ENCODE peak calls at places on chromosomes 6 and 20, in ten cellular contexts. R, M, E, O, K, Q, B, I, A and J are unnamed samples.

GRCh38 chr6:106154326-106154725 is 68.2 kb downstream of the PRDM1 start:
- DNase-seq in R (no peak), M (no peak), E (no peak), O (no peak), K (no peak), Q (no peak), B (no peak), I (no peak), A (no peak), J (peak)

GRCh38 chr20:37095108-37095608 is 639 bp downstream of the RBL1 start:
- DNase-seq in R (no peak), M (peak), E (no peak), O (no peak), K (no peak), Q (peak), B (no peak), I (no peak), A (peak), J (no peak)

GRCh38 chr6:136822051-136822378 is 377 bp upstream of the PEX7 start:
- DNase-seq in R (no peak), M (no peak), E (peak), O (no peak), K (no peak), Q (no peak), B (no peak), I (peak), A (peak), J (peak)

GRCh38 chr20:1950836-1951235 is 43.0 kb downstream of the PDYN start:
- DNase-seq in R (no peak), M (no peak), E (no peak), O (no peak), K (no peak), Q (no peak), B (no peak), I (no peak), A (no peak), J (no peak)

GRCh38 chr6:168136622-168137021 is 57.6 kb upstream of the FRMD1 start:
- DNase-seq in R (no peak), M (no peak), E (no peak), O (no peak), K (no peak), Q (no peak), B (no peak), I (no peak), A (no peak), J (no peak)

GRCh38 chr6:143119260-143119659 is 58.6 kb downstream of the AIG1 start:
- DNase-seq in R (no peak), M (no peak), E (no peak), O (no peak), K (no peak), Q (no peak), B (no peak), I (no peak), A (no peak), J (no peak)

GRCh38 chr20:50314326-50314725 is 123.7 kb downstream of the CEBPB start:
- DNase-seq in R (no peak), M (no peak), E (no peak), O (no peak), K (no peak), Q (no peak), B (no peak), I (no peak), A (no peak), J (no peak)

GRCh38 chr6:19024737-19025136 is 637.6 kb downstream of the RNF144B start:
- DNase-seq in R (no peak), M (no peak), E (no peak), O (no peak), K (no peak), Q (no peak), B (peak), I (no peak), A (no peak), J (peak)

GRCh38 chr20:46022411-46023147 is 6.4 kb upstream of the SLC12A5 start:
- DNase-seq in R (peak), M (peak), E (no peak), O (peak), K (no peak), Q (peak), B (peak), I (peak), A (peak), J (peak)

GRCh38 chr6:4402477-4402976 is 267.2 kb upstream of the ECI2 start:
- DNase-seq in R (no peak), M (no peak), E (peak), O (no peak), K (peak), Q (no peak), B (no peak), I (peak), A (peak), J (peak)

GRCh38 chr6:1313755-1314503 is 2.0 kb downstream of the FOXQ1 start:
- DNase-seq in R (no peak), M (no peak), E (no peak), O (no peak), K (no peak), Q (no peak), B (peak), I (no peak), A (no peak), J (peak)

GRCh38 chr20:48921883-48922867 is 664 bp downstream of the ARFGEF2 start:
- DNase-seq in R (peak), M (no peak), E (no peak), O (no peak), K (no peak), Q (no peak), B (no peak), I (no peak), A (no peak), J (peak)

GRCh38 chr6:132475925-132476324 is 37.0 kb downstream of the STX7 start:
- DNase-seq in R (no peak), M (no peak), E (no peak), O (no peak), K (no peak), Q (no peak), B (no peak), I (no peak), A (no peak), J (no peak)

GRCh38 chr6:168213121-168213524 is 106.5 kb downstream of the DACT2 start:
- DNase-seq in R (no peak), M (no peak), E (no peak), O (no peak), K (no peak), Q (no peak), B (no peak), I (no peak), A (no peak), J (no peak)

GRCh38 chr6:152981989-152982767 is 663 bp downstream of the FBXO5 start:
- DNase-seq in R (no peak), M (no peak), E (no peak), O (no peak), K (no peak), Q (peak), B (no peak), I (peak), A (peak), J (no peak)

GRCh38 chr6:143673638-143674037 is 4.1 kb upstream of the PHACTR2 start:
- DNase-seq in R (no peak), M (no peak), E (peak), O (no peak), K (peak), Q (no peak), B (no peak), I (no peak), A (no peak), J (no peak)

GRCh38 chr6:27986928-27987725 is 30.1 kb downstream of the OR2B6 start:
- DNase-seq in R (no peak), M (no peak), E (peak), O (no peak), K (no peak), Q (no peak), B (no peak), I (no peak), A (no peak), J (no peak)

GRCh38 chr20:48393311-48393685 is 434.5 kb downstream of the PREX1 start:
- DNase-seq in R (no peak), M (no peak), E (no peak), O (no peak), K (no peak), Q (no peak), B (no peak), I (no peak), A (no peak), J (no peak)

GRCh38 chr6:37303891-37304503 is 46.1 kb upstream of the TMEM217 start:
- DNase-seq in R (no peak), M (no peak), E (no peak), O (no peak), K (no peak), Q (no peak), B (no peak), I (no peak), A (no peak), J (peak)

GRCh38 chr20:18225652-18226051 is 62.7 kb upstream of the ZNF133 start:
- DNase-seq in R (no peak), M (no peak), E (no peak), O (no peak), K (no peak), Q (no peak), B (no peak), I (no peak), A (no peak), J (no peak)

GRCh38 chr6:118198746-118199145 is 291.7 kb downstream of the SLC35F1 start:
- DNase-seq in R (no peak), M (no peak), E (no peak), O (no peak), K (no peak), Q (no peak), B (no peak), I (no peak), A (no peak), J (no peak)

GRCh38 chr20:49029203-49029602 is 16.9 kb upstream of the CSE1L start:
- DNase-seq in R (no peak), M (no peak), E (no peak), O (no peak), K (peak), Q (no peak), B (no peak), I (no peak), A (no peak), J (no peak)

GRCh38 chr20:10634683-10635411 is 39.0 kb downstream of the JAG1 start:
- DNase-seq in R (no peak), M (no peak), E (peak), O (no peak), K (peak), Q (no peak), B (no peak), I (no peak), A (no peak), J (no peak)

GRCh38 chr6:166005846-166006592 is 161.6 kb downstream of the TBXT start:
- DNase-seq in R (peak), M (no peak), E (no peak), O (no peak), K (no peak), Q (no peak), B (peak), I (peak), A (peak), J (peak)

GRCh38 chr6:138246650-138247440 is 28.6 kb upstream of the PBOV1 start:
- DNase-seq in R (no peak), M (no peak), E (no peak), O (no peak), K (no peak), Q (no peak), B (no peak), I (no peak), A (no peak), J (no peak)

GRCh38 chr6:168393126-168393870 is 47.7 kb upstream of the SMOC2 start:
- DNase-seq in R (no peak), M (no peak), E (no peak), O (no peak), K (no peak), Q (no peak), B (no peak), I (peak), A (no peak), J (no peak)